ENCODE peak calls at places on chromosomes 12 and 14, in nine cellular contexts. F is cardiac muscle cell; N is pancreas; X is RWPE2; C is CD4-positive, alpha-beta T cell; I is Panc1; D is neuronal stem cell; Y is heart left ventricle; S is IMR-90. G is an unnamed sample. For H3K9me3, the result is how much of the 10 kb centered on the place peaks cover.

GRCh38 chr12:460301-461230 is 827 bp downstream of the B4GALNT3 start:
- DNase-seq in F (peak), N (peak), X (no peak), C (peak), I (no peak), D (no peak), Y (no peak), S (no peak), G (peak)

GRCh38 chr12:5589055-5589454 is 157.1 kb downstream of the NTF3 start:
- DNase-seq in F (no peak), N (no peak), X (no peak), C (no peak), I (no peak), D (no peak), Y (no peak), S (no peak), G (peak)

GRCh38 chr12:28899951-28900350 is 249.1 kb upstream of the FAR2 start:
- DNase-seq in F (no peak), N (no peak), X (no peak), C (no peak), I (no peak), D (no peak), Y (no peak), S (peak), G (no peak)

GRCh38 chr12:119512772-119513497 is 80.6 kb upstream of the TMEM233 start:
- DNase-seq in F (peak), N (no peak), X (no peak), C (no peak), I (no peak), D (peak), Y (no peak), S (no peak), G (no peak)

GRCh38 chr12:101759396-101760047 is 20.3 kb upstream of the SYCP3 start:
- DNase-seq in F (peak), N (no peak), X (no peak), C (no peak), I (no peak), D (no peak), Y (no peak), S (peak), G (no peak)

GRCh38 chr14:33377596-33378390 is 439.1 kb downstream of the NPAS3 start:
- DNase-seq in F (no peak), N (no peak), X (no peak), C (no peak), I (no peak), D (no peak), Y (no peak), S (no peak), G (no peak)

GRCh38 chr12:49094104-49094948 is at the start of gene DHH:
- DNase-seq in F (peak), N (peak), X (no peak), C (no peak), I (no peak), D (no peak), Y (peak), S (no peak), G (peak)

GRCh38 chr14:37056473-37056872 is 115.9 kb downstream of the SLC25A21 start:
- DNase-seq in F (no peak), N (no peak), X (no peak), C (no peak), I (no peak), D (no peak), Y (no peak), S (peak), G (no peak)

GRCh38 chr12:107242189-107242588 is 148.8 kb upstream of the CRY1 start:
- DNase-seq in F (peak), N (no peak), X (no peak), C (no peak), I (no peak), D (no peak), Y (no peak), S (peak), G (no peak)

GRCh38 chr12:72313757-72314270 is 41.6 kb downstream of the TRHDE start:
- DNase-seq in F (peak), N (no peak), X (no peak), C (no peak), I (no peak), D (no peak), Y (no peak), S (peak), G (no peak)

GRCh38 chr12:85329913-85330312 is 49.9 kb downstream of the ALX1 start:
- DNase-seq in F (no peak), N (no peak), X (no peak), C (no peak), I (no peak), D (no peak), Y (no peak), S (no peak), G (no peak)

GRCh38 chr12:12511021-12511783 is 51.5 kb downstream of the DUSP16 start:
- DNase-seq in F (no peak), N (no peak), X (no peak), C (no peak), I (no peak), D (no peak), Y (no peak), S (peak), G (no peak)

GRCh38 chr14:22512106-22512814 is 76.8 kb downstream of the DAD1 start:
- DNase-seq in F (no peak), N (no peak), X (no peak), C (no peak), I (no peak), D (no peak), Y (no peak), S (no peak), G (no peak)

GRCh38 chr12:66877886-66878285 is 199.0 kb upstream of the GRIP1 start:
- DNase-seq in F (no peak), N (no peak), X (no peak), C (no peak), I (no peak), D (no peak), Y (no peak), S (no peak), G (no peak)

GRCh38 chr12:107449891-107450290 is 235.7 kb upstream of the PWP1 start:
- DNase-seq in F (no peak), N (no peak), X (no peak), C (no peak), I (no peak), D (no peak), Y (no peak), S (peak), G (no peak)

GRCh38 chr14:64910847-64911495 is 3.3 kb upstream of the CHURC1 start:
- DNase-seq in F (peak), N (no peak), X (no peak), C (no peak), I (no peak), D (no peak), Y (no peak), S (peak), G (peak)

GRCh38 chr14:69055125-69055524 is 76.0 kb upstream of the ACTN1 start:
- DNase-seq in F (no peak), N (no peak), X (no peak), C (no peak), I (no peak), D (no peak), Y (no peak), S (peak), G (no peak)

GRCh38 chr12:57993834-57994233 is 52.5 kb downstream of the ATP23 start:
- DNase-seq in F (no peak), N (no peak), X (no peak), C (no peak), I (no peak), D (no peak), Y (no peak), S (no peak), G (no peak)

GRCh38 chr14:91108941-91109611 is 4.8 kb upstream of the DGLUCY start:
- DNase-seq in F (no peak), N (no peak), X (no peak), C (peak), I (no peak), D (no peak), Y (no peak), S (no peak), G (no peak)

GRCh38 chr12:34403706-34404376 is 381.5 kb downstream of the ALG10 start:
- DNase-seq in F (no peak), N (peak), X (peak), C (no peak), I (no peak), D (no peak), Y (peak), S (no peak), G (no peak)

GRCh38 chr14:20434701-20435453 is 1.1 kb downstream of the KLHL33 start:
- DNase-seq in F (no peak), N (no peak), X (peak), C (no peak), I (no peak), D (no peak), Y (peak), S (no peak), G (no peak)

GRCh38 chr12:29901585-29901984 is 117.8 kb upstream of the TMTC1 start:
- DNase-seq in F (no peak), N (no peak), X (no peak), C (no peak), I (no peak), D (no peak), Y (no peak), S (no peak), G (no peak)

GRCh38 chr14:96405603-96406158 is 13.8 kb downstream of the AK7 start:
- DNase-seq in F (no peak), N (no peak), X (no peak), C (no peak), I (no peak), D (no peak), Y (no peak), S (no peak), G (no peak)

GRCh38 chr14:102532204-102532658 is 22.7 kb upstream of the ANKRD9 start:
- DNase-seq in F (no peak), N (no peak), X (no peak), C (no peak), I (no peak), D (no peak), Y (no peak), S (peak), G (no peak)

GRCh38 chr12:87467893-87468292 is 561.3 kb downstream of the C12orf50 start:
- DNase-seq in F (no peak), N (no peak), X (no peak), C (no peak), I (no peak), D (no peak), Y (no peak), S (no peak), G (no peak)

GRCh38 chr14:49982082-49982481 is 89.2 kb downstream of the ARF6 start:
- DNase-seq in F (no peak), N (no peak), X (no peak), C (no peak), I (no peak), D (no peak), Y (no peak), S (peak), G (no peak)

GRCh38 chr14:103905861-103906456 is 22.3 kb upstream of the TDRD9 start:
- DNase-seq in F (no peak), N (no peak), X (no peak), C (peak), I (no peak), D (no peak), Y (no peak), S (no peak), G (no peak)

GRCh38 chr12:66036317-66036716 is 94.2 kb downstream of the LLPH start:
- DNase-seq in F (peak), N (no peak), X (peak), C (no peak), I (peak), D (no peak), Y (peak), S (peak), G (no peak)

GRCh38 chr14:55744321-55744720 is 164.3 kb downstream of the KTN1 start:
- DNase-seq in F (no peak), N (no peak), X (no peak), C (no peak), I (no peak), D (no peak), Y (no peak), S (no peak), G (no peak)

DNA sequence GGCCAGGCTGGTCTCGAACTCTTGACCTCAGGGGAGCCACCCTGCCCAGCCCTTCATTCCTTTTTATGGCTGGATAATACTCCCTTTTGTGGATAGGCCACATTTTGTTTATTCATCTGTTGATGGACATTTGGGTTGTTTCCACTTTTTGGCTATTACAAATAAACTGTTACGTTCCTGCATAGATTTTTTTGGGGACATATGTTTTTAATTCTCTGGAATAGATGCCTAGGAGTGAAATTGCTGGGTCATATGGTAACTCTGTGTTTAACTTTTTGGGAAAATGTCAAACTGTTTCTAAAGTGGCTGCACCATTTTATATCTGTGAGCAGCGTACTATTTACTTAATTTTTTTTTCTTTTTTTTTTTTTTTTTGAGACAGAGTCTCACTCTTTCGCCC is 9.8 kb downstream of the KMT5A start:
- DNase-seq in F (no peak), N (no peak), X (no peak), C (no peak), I (no peak), D (no peak), Y (no peak), S (peak), G (no peak)
- H3K27ac ChIP-seq in F (no peak), N (no peak), X (no peak), C (no peak), I (no peak), D (no peak), Y (no peak), S (no peak), G (no peak)

GRCh38 chr14:92624764-92625163 is 111.2 kb downstream of the RIN3 start:
- DNase-seq in F (no peak), N (no peak), X (no peak), C (no peak), I (no peak), D (no peak), Y (no peak), S (no peak), G (no peak)
- H3K9me3 ChIP-seq in F (under half), N (under half), X (under half), C (under half), I (under half), D (under half), Y (under half), S (under half), G (under half)

GRCh38 chr12:124506145-124506831 is 61.1 kb downstream of the NCOR2 start:
- DNase-seq in F (no peak), N (peak), X (no peak), C (no peak), I (no peak), D (no peak), Y (peak), S (no peak), G (no peak)
- H3K27ac ChIP-seq in F (peak), N (peak), X (peak), C (no peak), I (peak), D (peak), Y (peak), S (no peak), G (peak)

GRCh38 chr12:9908350-9908749 is 23.8 kb downstream of the CLEC2A start:
- DNase-seq in F (no peak), N (no peak), X (no peak), C (no peak), I (no peak), D (no peak), Y (no peak), S (no peak), G (no peak)

GRCh38 chr12:9907769-9908168 is 24.4 kb downstream of the CLEC2A start:
- DNase-seq in F (no peak), N (no peak), X (no peak), C (no peak), I (no peak), D (no peak), Y (no peak), S (no peak), G (no peak)

GRCh38 chr12:9911708-9912107 is 20.5 kb downstream of the CLEC2A start:
- DNase-seq in F (no peak), N (no peak), X (no peak), C (no peak), I (no peak), D (no peak), Y (no peak), S (no peak), G (no peak)

GRCh38 chr12:9909724-9910123 is 22.4 kb downstream of the CLEC2A start:
- DNase-seq in F (no peak), N (no peak), X (no peak), C (no peak), I (no peak), D (no peak), Y (no peak), S (no peak), G (no peak)

GRCh38 chr12:9910716-9911421 is 21.3 kb downstream of the CLEC2A start:
- DNase-seq in F (no peak), N (no peak), X (no peak), C (no peak), I (no peak), D (no peak), Y (no peak), S (no peak), G (no peak)
- H3K9me3 ChIP-seq in F (under half), N (under half), X (under half), C (under half), I (under half), D (under half), Y (under half), S (under half), G (under half)